ENCODE peak calls at places on chromosomes 11 and 22, in eight cellular contexts. A is fibroblast of lung; R is CD4-positive, CD25-positive, alpha-beta regulatory T cell; I is upper lobe of right lung; O is CD8-positive, alpha-beta T cell; N is OCI-LY7; K is CD4-positive, alpha-beta memory T cell; G is body of pancreas. L is an unnamed sample.

GRCh38 chr11:2537896-2538855 is 93.4 kb downstream of the KCNQ1 start:
- DNase-seq in A (no peak), R (no peak), I (peak; percentile 60), O (no peak), N (no peak), K (no peak), G (peak; percentile 7), L (peak; percentile 36)

GRCh38 chr11:16028406-16028805 is 327.9 kb downstream of the SOX6 start:
- DNase-seq in A (peak; percentile 47), R (no peak), I (no peak), O (no peak), N (no peak), K (no peak), G (no peak), L (no peak)

GRCh38 chr22:48065852-48066251 is 1303.4 kb downstream of the TBC1D22A start:
- DNase-seq in A (no peak), R (no peak), I (no peak), O (no peak), N (no peak), K (no peak), G (no peak), L (no peak)

GRCh38 chr11:35206616-35207015 is 67.6 kb downstream of the CD44 start:
- DNase-seq in A (no peak), R (no peak), I (no peak), O (no peak), N (no peak), K (no peak), G (no peak), L (no peak)

GRCh38 chr11:72298931-72299330 is 55.0 kb upstream of the PHOX2A start:
- DNase-seq in A (no peak), R (no peak), I (no peak), O (no peak), N (no peak), K (no peak), G (no peak), L (no peak)

GRCh38 chr11:78991681-78992080 is 417.0 kb upstream of the NARS2 start:
- DNase-seq in A (no peak), R (no peak), I (no peak), O (no peak), N (no peak), K (no peak), G (no peak), L (no peak)

GRCh38 chr11:79059171-79059570 is 381.7 kb downstream of the TENM4 start:
- DNase-seq in A (no peak), R (no peak), I (no peak), O (no peak), N (no peak), K (no peak), G (no peak), L (no peak)

GRCh38 chr11:17547051-17547577 is at the start of gene OTOG:
- DNase-seq in A (no peak), R (no peak), I (no peak), O (no peak), N (no peak), K (no peak), G (no peak), L (no peak)

GRCh38 chr22:28497188-28497587 is 182.5 kb downstream of the TTC28 start:
- DNase-seq in A (peak; percentile 23), R (no peak), I (no peak), O (no peak), N (no peak), K (no peak), G (no peak), L (no peak)

GRCh38 chr11:111949519-111950426 is 12.6 kb downstream of the DIXDC1 start:
- DNase-seq in A (no peak), R (no peak), I (no peak), O (no peak), N (no peak), K (no peak), G (no peak), L (no peak)

GRCh38 chr11:7485136-7485853 is at the start of gene OLFML1:
- DNase-seq in A (no peak), R (no peak), I (no peak), O (no peak), N (no peak), K (no peak), G (no peak), L (no peak)

GRCh38 chr11:11250470-11250869 is 102.6 kb downstream of the CSNK2A3 start:
- DNase-seq in A (no peak), R (no peak), I (no peak), O (no peak), N (no peak), K (no peak), G (no peak), L (no peak)

GRCh38 chr11:87432006-87432405 is 394.3 kb downstream of the TMEM135 start:
- DNase-seq in A (peak; percentile 81), R (no peak), I (no peak), O (no peak), N (no peak), K (no peak), G (no peak), L (no peak)

GRCh38 chr22:20615021-20615420 is 107.6 kb downstream of the MED15 start:
- DNase-seq in A (no peak), R (no peak), I (no peak), O (no peak), N (no peak), K (no peak), G (no peak), L (no peak)

GRCh38 chr11:20275987-20276660 is 87.4 kb upstream of the HTATIP2 start:
- DNase-seq in A (peak; percentile 33), R (no peak), I (no peak), O (no peak), N (no peak), K (no peak), G (no peak), L (no peak)

DNA sequence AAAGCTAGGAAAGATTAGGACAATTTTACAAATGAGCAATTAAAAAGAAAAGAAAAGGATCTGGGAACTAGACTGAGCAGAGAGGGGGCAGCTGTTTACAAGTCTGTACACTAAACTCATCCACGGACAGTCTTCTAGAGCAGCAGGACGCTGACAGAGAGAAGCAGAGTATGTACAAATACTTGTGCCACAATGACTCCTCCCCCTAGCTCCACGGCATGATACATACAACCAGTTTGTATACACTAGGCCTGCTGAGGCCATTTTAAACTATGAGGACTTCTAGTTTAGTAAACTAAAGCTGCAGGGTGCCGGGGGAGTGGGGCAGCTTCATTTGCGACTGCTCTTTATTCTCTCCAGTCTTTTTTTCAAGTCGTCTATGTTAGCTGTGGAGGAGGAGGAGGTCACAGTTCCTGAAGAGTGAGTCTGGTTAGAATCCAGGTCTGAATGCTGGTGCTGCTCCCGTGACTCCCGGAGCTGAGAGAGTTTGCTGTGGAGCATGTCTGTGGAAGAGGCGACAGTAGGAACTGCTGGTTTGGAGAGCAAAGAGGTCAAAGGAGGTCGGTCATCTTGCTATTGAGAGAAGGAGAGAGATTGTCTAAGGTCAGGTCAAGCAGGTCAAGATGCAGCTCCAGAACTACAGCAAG is 24.8 kb downstream of the F2 start:
- DNase-seq in A (no peak), R (no peak), I (no peak), O (no peak), N (no peak), K (no peak), G (no peak), L (no peak)
- H3K36me3 ChIP-seq in A (peaks cover 9% of the 10 kb centered on the region), R (peaks cover 56% of the 10 kb centered on the region), I (peaks cover 72% of the 10 kb centered on the region), O (peaks cover 34% of the 10 kb centered on the region), N (peaks cover 92% of the 10 kb centered on the region), K (peaks cover 30% of the 10 kb centered on the region), G (peaks cover 19% of the 10 kb centered on the region), L (peaks cover 79% of the 10 kb centered on the region)

GRCh38 chr22:46104881-46105493 is 45.3 kb upstream of the PPARA start:
- DNase-seq in A (peak; percentile 59), R (no peak), I (no peak), O (no peak), N (no peak), K (no peak), G (peak; percentile 35), L (no peak)

GRCh38 chr22:46107753-46108563 is 42.4 kb upstream of the PPARA start:
- DNase-seq in A (no peak), R (no peak), I (no peak), O (no peak), N (no peak), K (no peak), G (peak; percentile 52), L (no peak)

GRCh38 chr22:46107089-46107664 is 43.1 kb upstream of the PPARA start:
- DNase-seq in A (no peak), R (no peak), I (peak; percentile 82), O (no peak), N (no peak), K (no peak), G (peak; percentile 96), L (peak; percentile 72)

GRCh38 chr22:46105494-46106278 is 44.6 kb upstream of the PPARA start:
- DNase-seq in A (peak; percentile 93), R (no peak), I (no peak), O (no peak), N (no peak), K (no peak), G (peak; percentile 88), L (no peak)

DNA sequence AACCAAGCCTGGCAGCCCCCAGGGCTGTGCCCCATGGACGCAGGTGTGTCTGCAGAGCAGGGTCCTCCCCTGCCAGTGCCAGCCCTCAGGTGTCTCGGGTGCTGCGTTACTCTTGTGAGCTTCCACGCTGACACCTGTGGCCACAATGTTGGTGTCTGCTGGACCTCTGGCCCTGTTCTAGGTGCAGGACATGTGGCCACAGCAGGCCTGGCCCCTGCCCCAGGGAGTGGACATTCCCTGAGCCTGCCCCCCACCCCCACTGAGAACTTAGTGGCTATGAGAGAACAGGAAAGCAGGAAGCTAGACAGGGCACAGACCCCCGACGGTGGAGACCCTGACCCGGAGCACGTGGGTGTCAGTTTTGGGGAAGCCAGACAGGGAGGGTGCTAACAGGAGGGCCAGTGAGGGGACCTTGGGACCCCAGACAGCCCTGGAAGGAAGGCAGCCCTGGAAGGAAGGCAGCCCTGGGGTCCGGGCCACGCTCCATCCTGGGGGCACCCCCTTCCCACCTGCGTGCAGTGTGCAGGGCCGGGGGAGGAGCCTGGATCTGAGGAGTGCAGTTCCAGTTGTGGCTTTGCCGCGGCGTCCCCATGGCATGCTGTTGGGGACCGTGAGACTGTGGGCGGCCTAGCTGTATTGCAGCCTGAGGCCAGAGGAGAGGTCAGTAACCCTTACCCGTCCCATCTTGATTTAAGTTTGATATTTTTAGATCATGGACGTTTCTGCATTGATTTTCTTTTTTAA is 43.9 kb upstream of the PPARA start:
- DNase-seq in A (no peak), R (no peak), I (no peak), O (no peak), N (no peak), K (no peak), G (peak; percentile 49), L (no peak)
- H3K4me1 ChIP-seq in A (peaks cover 71% of the 10 kb centered on the region), R (no peaks in the 10 kb centered on the region), I (peaks cover 87% of the 10 kb centered on the region), O (no peaks in the 10 kb centered on the region), N (no peaks in the 10 kb centered on the region), K (no peaks in the 10 kb centered on the region), G (peaks cover 98% of the 10 kb centered on the region), L (peaks cover 96% of the 10 kb centered on the region)

DNA sequence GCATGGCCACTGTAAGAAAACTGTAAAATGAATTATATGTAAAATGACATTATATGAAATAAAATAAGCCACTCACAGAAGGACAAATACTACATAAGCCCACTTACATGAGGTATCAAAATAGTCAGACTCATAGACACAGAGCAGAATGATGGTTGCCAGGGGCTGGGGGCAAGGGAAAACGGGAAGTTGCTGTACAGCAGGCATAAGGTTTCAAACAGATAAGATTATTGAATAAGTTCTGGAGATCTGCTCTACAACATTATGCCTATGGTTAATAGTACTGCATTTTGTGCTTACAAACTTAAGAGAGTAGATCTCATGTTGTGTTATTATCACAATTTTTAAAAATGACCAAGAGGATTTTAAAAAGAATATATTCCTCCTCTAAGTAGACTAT is 32.7 kb upstream of the HEPHL1 start:
- DNase-seq in A (no peak), R (no peak), I (no peak), O (no peak), N (no peak), K (no peak), G (no peak), L (no peak)
- H3K36me3 ChIP-seq in A (no peaks in the 10 kb centered on the region), R (no peaks in the 10 kb centered on the region), I (no peaks in the 10 kb centered on the region), O (no peaks in the 10 kb centered on the region), N (no peaks in the 10 kb centered on the region), K (no peaks in the 10 kb centered on the region), G (no peaks in the 10 kb centered on the region), L (no peaks in the 10 kb centered on the region)

GRCh38 chr22:46731246-46732040 is 6.6 kb downstream of the CERK start:
- DNase-seq in A (peak; percentile 27), R (no peak), I (no peak), O (no peak), N (no peak), K (no peak), G (peak; percentile 93), L (peak; percentile 66)
- H3K4me1 ChIP-seq in A (peaks cover 9% of the 10 kb centered on the region), R (peaks cover 63% of the 10 kb centered on the region), I (peaks cover 53% of the 10 kb centered on the region), O (peaks cover 41% of the 10 kb centered on the region), N (peaks cover 41% of the 10 kb centered on the region), K (peaks cover 84% of the 10 kb centered on the region), G (peaks cover 90% of the 10 kb centered on the region), L (peaks cover 62% of the 10 kb centered on the region)

L was measured in lower lobe of right lung.